ENCODE peak calls at places on chromosomes 7 and 10, in six cellular contexts. I, C, L, U, K and G are unnamed samples.

GRCh38 chr7:30879139-30880089 is 32.2 kb upstream of the AQP1 start:
- DNase-seq in I (no peak), L (peak; percentile 69), C (no peak), U (no peak), K (no peak), G (no peak)

GRCh38 chr7:135719688-135720087 is 8.3 kb downstream of the SLC13A4 start:
- DNase-seq in I (no peak), K (no peak), C (no peak), L (no peak), U (no peak), G (no peak)

GRCh38 chr7:50125766-50126165 is 32.7 kb upstream of the ZPBP start:
- DNase-seq in U (no peak), C (no peak), I (no peak), L (no peak), K (no peak), G (no peak)

GRCh38 chr10:12332572-12333381 is 16.6 kb upstream of the CAMK1D start:
- DNase-seq in L (no peak), I (no peak), C (no peak), K (no peak), U (no peak), G (no peak)

GRCh38 chr10:122537545-122537944 is 23.0 kb upstream of the DMBT1 start:
- DNase-seq in C (no peak), U (no peak), I (no peak), L (no peak), K (no peak), G (no peak)

GRCh38 chr7:69656890-69657289 is 58.6 kb downstream of the AUTS2 start:
- DNase-seq in K (no peak), U (no peak), I (no peak), L (no peak), C (no peak), G (no peak)

GRCh38 chr7:155761162-155761561 is 51.1 kb downstream of the SHH start:
- DNase-seq in K (no peak), I (no peak), U (no peak), L (no peak), C (no peak), G (no peak)

GRCh38 chr10:17109475-17110207 is 20.0 kb downstream of the CUBN start:
- DNase-seq in C (no peak), I (no peak), K (peak; percentile 21), L (no peak), U (no peak), G (no peak)

GRCh38 chr7:69738396-69738889 is 140.2 kb downstream of the AUTS2 start:
- DNase-seq in U (no peak), C (no peak), K (no peak), I (no peak), L (peak; percentile 43), G (no peak)

GRCh38 chr10:1162481-1163203 is 106.5 kb downstream of the WDR37 start:
- DNase-seq in C (peak; percentile 19), K (no peak), I (no peak), L (no peak), U (peak; percentile 10), G (no peak)

GRCh38 chr7:13879994-13880686 is 109.3 kb downstream of the ETV1 start:
- DNase-seq in C (no peak), U (no peak), L (no peak), I (no peak), K (peak; percentile 40), G (no peak)

GRCh38 chr10:436911-437665 is 252.4 kb downstream of the DIP2C start:
- DNase-seq in K (peak; percentile 79), I (no peak), L (peak; percentile 57), C (no peak), U (no peak), G (no peak)

GRCh38 chr7:2175091-2175490 is 57.7 kb downstream of the MAD1L1 start:
- DNase-seq in I (no peak), L (no peak), U (no peak), C (no peak), K (no peak), G (no peak)

GRCh38 chr7:100493476-100494264 is 9.9 kb downstream of the NYAP1 start:
- DNase-seq in U (peak; percentile 61), C (no peak), L (peak; percentile 75), I (peak; percentile 33), K (no peak), G (no peak)

GRCh38 chr7:88358881-88359280 is 52.2 kb upstream of the STEAP4 start:
- DNase-seq in U (no peak), K (no peak), I (no peak), L (no peak), C (no peak), G (no peak)

GRCh38 chr7:100830396-100830795 is 3.1 kb upstream of the EPHB4 start:
- DNase-seq in U (no peak), C (no peak), L (no peak), I (no peak), K (no peak), G (no peak)

GRCh38 chr7:111126987-111127386 is 36.1 kb downstream of the LRRN3 start:
- DNase-seq in K (no peak), U (no peak), L (no peak), I (no peak), C (no peak), G (no peak)

GRCh38 chr10:82206831-82207230 is 331.8 kb downstream of the NRG3 start:
- DNase-seq in L (no peak), U (no peak), K (no peak), I (no peak), C (no peak), G (no peak)

GRCh38 chr7:24800073-24800472 is 42.8 kb upstream of the GSDME start:
- DNase-seq in K (no peak), I (no peak), U (no peak), L (no peak), C (no peak), G (peak; percentile 31)

GRCh38 chr7:40243076-40243475 is 108.3 kb downstream of the SUGCT start:
- DNase-seq in I (no peak), L (no peak), U (no peak), C (no peak), K (no peak), G (no peak)

GRCh38 chr7:46844486-46844885 is 737.4 kb downstream of the TNS3 start:
- DNase-seq in K (no peak), L (no peak), U (no peak), C (no peak), I (no peak), G (no peak)

GRCh38 chr7:17524746-17525145 is 226.3 kb downstream of the AHR start:
- DNase-seq in I (no peak), U (no peak), L (no peak), C (no peak), K (no peak), G (no peak)

GRCh38 chr7:99407849-99408346 is 499 bp downstream of the PDAP1 start:
- DNase-seq in C (peak; percentile 32), I (peak; percentile 58), U (peak; percentile 40), L (peak; percentile 41), K (no peak), G (no peak)

GRCh38 chr7:20374391-20374790 is 43.7 kb downstream of the ITGB8 start:
- DNase-seq in I (no peak), K (no peak), U (no peak), C (no peak), L (no peak), G (no peak)

GRCh38 chr7:30817060-30817770 is 46.0 kb downstream of the MINDY4 start:
- DNase-seq in K (no peak), L (peak; percentile 23), C (peak; percentile 59), I (no peak), U (no peak), G (peak; percentile 77)

GRCh38 chr10:104327745-104328635 is 10.3 kb downstream of the ITPRIP start:
- DNase-seq in K (no peak), L (peak; percentile 44), C (no peak), U (no peak), I (peak; percentile 28), G (no peak)

GRCh38 chr10:79191951-79192676 is 123.3 kb downstream of the ZMIZ1 start:
- DNase-seq in U (no peak), I (no peak), C (no peak), K (no peak), L (no peak), G (no peak)
- TF ChIP-seq POLR2AphosphoS5 in U (no peak), I (no peak), C (peak; percentile 74), K (no peak), L (no peak), G (no peak)

DNA sequence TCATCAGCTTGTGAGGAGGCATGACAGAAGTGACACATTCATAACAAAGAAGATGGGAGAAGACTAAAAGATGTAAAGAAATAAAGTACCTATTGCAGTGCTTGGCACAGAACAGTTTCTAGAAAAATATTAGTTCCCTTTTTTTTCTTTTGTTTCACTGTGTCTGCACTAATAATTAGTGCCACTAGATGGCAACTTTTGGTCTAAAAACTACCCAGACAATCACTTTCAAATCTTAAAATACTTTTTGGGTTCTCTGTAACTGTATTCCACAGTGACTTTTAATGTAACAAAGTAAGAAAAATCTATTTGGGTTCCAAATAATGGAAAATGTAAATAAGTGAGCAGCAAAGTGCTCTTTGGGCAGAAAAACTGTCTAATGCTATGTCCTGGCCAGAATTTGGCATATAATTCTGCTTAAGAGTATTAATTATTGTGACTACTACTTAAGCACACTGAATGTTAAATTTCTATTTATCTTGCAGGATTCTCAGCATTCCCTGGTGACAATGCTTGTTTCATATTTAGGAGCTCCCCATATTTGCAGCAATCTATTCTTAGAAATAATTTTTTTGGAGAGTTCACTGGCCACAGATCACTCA is 134.8 kb upstream of the KIF5B start:
- DNase-seq in K (peak; percentile 19), C (no peak), L (peak; percentile 56), I (peak; percentile 25), U (no peak), G (no peak)
- TF ChIP-seq CTCF in K (peak; percentile 71), C (peak; percentile 50), L (peak; percentile 72), I (peak; percentile 49), U (no peak), G (peak; percentile 75)

GRCh38 chr10:69375307-69376151 is 41.2 kb downstream of the TACR2 start:
- DNase-seq in I (no peak), L (peak; percentile 86), U (no peak), C (no peak), K (no peak), G (no peak)
- TF ChIP-seq POLR2AphosphoS5 in I (no peak), L (no peak), U (no peak), C (no peak), K (no peak), G (peak; percentile 49)

GRCh38 chr10:108204528-108205313 is 1040.2 kb upstream of the SORCS1 start:
- DNase-seq in C (no peak), L (peak; percentile 84), I (no peak), K (no peak), U (no peak), G (no peak)
- TF ChIP-seq CTCF in C (no peak), L (peak; percentile 95), I (no peak), K (peak; percentile 55), U (no peak), G (peak; percentile 36)

GRCh38 chr10:102450374-102451104 is 804 bp downstream of the C10orf95 start:
- DNase-seq in C (peak; percentile 92), I (peak; percentile 75), K (peak; percentile 82), L (peak; percentile 89), U (peak; percentile 90), G (no peak)
- TF ChIP-seq POLR2AphosphoS5 in C (peak; percentile 46), I (no peak), K (peak; percentile 97), L (no peak), U (peak; percentile 69), G (no peak)

GRCh38 chr10:118544401-118544948 is 51.0 kb downstream of the PRLHR start:
- DNase-seq in U (no peak), L (no peak), C (no peak), K (no peak), I (no peak), G (peak; percentile 74)
- TF ChIP-seq CTCF in U (no peak), L (no peak), C (no peak), K (no peak), I (no peak), G (no peak)